ENCODE peak calls at places on chromosomes 5 and 9, in four cellular contexts. N is cardiac muscle cell; U is activated CD4-positive, CD25-positive, alpha-beta regulatory T cell treated with anti-CD3 and anti-CD28 coated beads, Interleukin-2, amount 50 U/mL, for 72 hours; A is amniotic stem cell. L is an unnamed sample.

GRCh38 chr9:128121924-128122808 is 5.4 kb downstream of the PTGES2 start:
- DNase-seq in U (no peak), A (no peak), N (no peak), L (no peak)

GRCh38 chr9:14661421-14662059 is 31.7 kb downstream of the ZDHHC21 start:
- DNase-seq in A (no peak), N (peak), U (no peak), L (no peak)

GRCh38 chr9:122394265-122395242 is 23.7 kb downstream of the PTGS1 start:
- DNase-seq in U (no peak), N (no peak), A (peak), L (no peak)

GRCh38 chr9:114305189-114305555 is 17.7 kb upstream of the ORM1 start:
- DNase-seq in N (no peak), U (no peak), A (no peak), L (no peak)

GRCh38 chr9:99004717-99005460 is 61.2 kb downstream of the COL15A1 start:
- DNase-seq in N (no peak), U (no peak), A (no peak), L (no peak)

GRCh38 chr5:5483350-5483749 is 60.9 kb downstream of the ICE1 start:
- DNase-seq in U (no peak), N (no peak), A (no peak), L (no peak)

GRCh38 chr9:95836072-95836471 is 39.4 kb upstream of the ERCC6L2 start:
- DNase-seq in A (no peak), U (no peak), N (no peak), L (no peak)

GRCh38 chr9:27368317-27368985 is 71.5 kb upstream of the EQTN start:
- DNase-seq in A (no peak), U (no peak), N (no peak), L (no peak)

GRCh38 chr9:126415741-126416370 is 89.2 kb downstream of the MVB12B start:
- DNase-seq in N (no peak), U (no peak), A (no peak), L (no peak)

GRCh38 chr9:35905912-35906679 is at the start of gene HRCT1:
- DNase-seq in N (no peak), A (peak), U (no peak), L (no peak)

GRCh38 chr5:149130932-149131273 is 10.4 kb upstream of the ABLIM3 start:
- DNase-seq in N (no peak), A (no peak), U (no peak), L (no peak)

GRCh38 chr5:78597068-78597857 is 51.3 kb downstream of the LHFPL2 start:
- DNase-seq in N (no peak), A (no peak), U (no peak), L (no peak)

GRCh38 chr9:6788175-6789016 is 30.6 kb downstream of the KDM4C start:
- DNase-seq in A (no peak), U (no peak), N (no peak), L (peak)

GRCh38 chr5:66122379-66123034 is 21.6 kb upstream of the SREK1 start:
- DNase-seq in U (no peak), N (no peak), A (no peak), L (no peak)

GRCh38 chr5:142717582-142718215 is 31.8 kb upstream of the FGF1 start:
- DNase-seq in N (peak), U (no peak), A (peak), L (peak)